ENCODE peak calls at places on chromosomes 1 and 21, in seven cellular contexts. G is activated CD4-positive, alpha-beta T cell treated with anti-CD3 and anti-CD28 coated beads for 24 hours; U is stimulated activated CD4-positive, alpha-beta T cell treated with anti-CD3 and anti-CD28 coated beads, TNF-alpha, amount 100 ng/mL, for 24 hours; I is T-helper 1 cell; H is MCF 10A; V is T-cell; M is fibroblast of pulmonary artery. Q is an unnamed sample.

GRCh38 chr1:66552829-66553228 is 18.9 kb downstream of the SGIP1 start:
- DNase-seq in G (no peak), U (no peak), I (no peak), H (no peak), V (no peak), M (peak), Q (no peak)

GRCh38 chr1:173648880-173649605 is 13.9 kb downstream of the TEX50 start:
- DNase-seq in G (no peak), U (no peak), I (no peak), H (no peak), V (no peak), M (no peak), Q (no peak)

GRCh38 chr1:22835920-22836319 is 125.3 kb downstream of the EPHB2 start:
- DNase-seq in G (no peak), U (no peak), I (no peak), H (no peak), V (no peak), M (no peak), Q (no peak)

GRCh38 chr1:96329121-96329520 is 392.5 kb upstream of the PTBP2 start:
- DNase-seq in G (no peak), U (no peak), I (no peak), H (no peak), V (no peak), M (peak), Q (no peak)

GRCh38 chr1:50980505-50980904 is 10.5 kb downstream of the CDKN2C start:
- DNase-seq in G (no peak), U (no peak), I (no peak), H (no peak), V (no peak), M (no peak), Q (no peak)

GRCh38 chr1:93591833-93592635 is 89.6 kb downstream of the BCAR3 start:
- DNase-seq in G (no peak), U (no peak), I (no peak), H (peak), V (peak), M (no peak), Q (no peak)

GRCh38 chr1:214018605-214019268 is 31.0 kb downstream of the PROX1 start:
- DNase-seq in G (no peak), U (no peak), I (no peak), H (no peak), V (no peak), M (no peak), Q (no peak)

GRCh38 chr1:184497962-184498723 is 111.3 kb downstream of the C1orf21 start:
- DNase-seq in G (no peak), U (no peak), I (no peak), H (peak), V (no peak), M (no peak), Q (no peak)

GRCh38 chr1:78839704-78840277 is 166.7 kb downstream of the ADGRL4 start:
- DNase-seq in G (peak), U (no peak), I (no peak), H (peak), V (no peak), M (peak), Q (no peak)

GRCh38 chr21:25283720-25284119 is 323.6 kb downstream of the MRPL39 start:
- DNase-seq in G (peak), U (no peak), I (no peak), H (peak), V (no peak), M (peak), Q (no peak)

GRCh38 chr21:44960141-44961092 is 20.6 kb downstream of the SLX9 start:
- DNase-seq in G (no peak), U (no peak), I (no peak), H (no peak), V (no peak), M (no peak), Q (no peak)

GRCh38 chr1:6222644-6223043 is 13.1 kb downstream of the ICMT start:
- DNase-seq in G (no peak), U (no peak), I (no peak), H (peak), V (no peak), M (peak), Q (no peak)

GRCh38 chr1:24216254-24216653 is 29.2 kb upstream of the IFNLR1 start:
- DNase-seq in G (no peak), U (no peak), I (no peak), H (peak), V (no peak), M (no peak), Q (no peak)

GRCh38 chr1:55632058-55632457 is 416.9 kb upstream of the USP24 start:
- DNase-seq in G (no peak), U (no peak), I (no peak), H (peak), V (no peak), M (peak), Q (no peak)

GRCh38 chr1:163056832-163057231 is 12.3 kb upstream of the RGS4 start:
- DNase-seq in G (no peak), U (no peak), I (no peak), H (peak), V (no peak), M (peak), Q (no peak)

GRCh38 chr21:42991992-42992740 is 17.8 kb downstream of the PKNOX1 start:
- DNase-seq in G (no peak), U (no peak), I (no peak), H (peak), V (no peak), M (peak), Q (no peak)

GRCh38 chr1:11833900-11834299 is 13.7 kb downstream of the NPPA start:
- DNase-seq in G (no peak), U (no peak), I (no peak), H (no peak), V (no peak), M (no peak), Q (no peak)

GRCh38 chr1:91864017-91864700 is 21.8 kb downstream of the TGFBR3 start:
- DNase-seq in G (no peak), U (no peak), I (no peak), H (peak), V (no peak), M (peak), Q (no peak)

GRCh38 chr1:45924736-45925135 is 121.3 kb downstream of the MAST2 start:
- DNase-seq in G (no peak), U (no peak), I (no peak), H (no peak), V (no peak), M (peak), Q (no peak)

GRCh38 chr21:32246571-32246970 is 32.3 kb downstream of the MIS18A start:
- DNase-seq in G (no peak), U (no peak), I (no peak), H (no peak), V (no peak), M (no peak), Q (no peak)

GRCh38 chr1:56469640-56470371 is 109.6 kb downstream of the PLPP3 start:
- DNase-seq in G (no peak), U (no peak), I (no peak), H (peak), V (no peak), M (peak), Q (no peak)

GRCh38 chr1:1129309-1129708 is 13.4 kb upstream of the C1orf159 start:
- DNase-seq in G (no peak), U (no peak), I (no peak), H (no peak), V (no peak), M (no peak), Q (no peak)

GRCh38 chr1:47630346-47630745 is 192.5 kb downstream of the FOXD2 start:
- DNase-seq in G (no peak), U (no peak), I (no peak), H (no peak), V (no peak), M (no peak), Q (no peak)

GRCh38 chr1:156221986-156222692 is 9.3 kb downstream of the PMF1 start:
- DNase-seq in G (no peak), U (no peak), I (no peak), H (no peak), V (no peak), M (no peak), Q (no peak)

GRCh38 chr1:25744140-25744581 is 55.8 kb upstream of the SELENON start:
- DNase-seq in G (no peak), U (no peak), I (no peak), H (peak), V (no peak), M (peak), Q (no peak)

GRCh38 chr1:172638885-172639831 is 19.7 kb upstream of the FASLG start:
- DNase-seq in G (peak), U (peak), I (peak), H (peak), V (peak), M (peak), Q (peak)

GRCh38 chr1:200526709-200527612 is 93.6 kb downstream of the KIF14 start:
- DNase-seq in G (no peak), U (no peak), I (no peak), H (no peak), V (no peak), M (no peak), Q (no peak)

GRCh38 chr21:45562965-45563364 is 20.7 kb upstream of the SLC19A1 start:
- DNase-seq in G (no peak), U (no peak), I (no peak), H (no peak), V (no peak), M (peak), Q (no peak)

GRCh38 chr1:230977781-230978490 is 725 bp downstream of the TTC13 start:
- DNase-seq in G (no peak), U (peak), I (no peak), H (peak), V (peak), M (peak), Q (peak)

GRCh38 chr1:116763787-116764465 is 9.7 kb downstream of the CD2 start:
- DNase-seq in G (peak), U (no peak), I (no peak), H (peak), V (no peak), M (peak), Q (peak)

GRCh38 chr21:43585924-43586411 is 73.3 kb downstream of the HSF2BP start:
- DNase-seq in G (no peak), U (no peak), I (no peak), H (peak), V (no peak), M (peak), Q (no peak)

GRCh38 chr1:41383094-41383852 is 22.0 kb downstream of the FOXO6 start:
- DNase-seq in G (peak), U (no peak), I (no peak), H (no peak), V (peak), M (peak), Q (no peak)

GRCh38 chr1:231264642-231265041 is 23.6 kb downstream of the GNPAT start:
- DNase-seq in G (no peak), U (no peak), I (no peak), H (no peak), V (no peak), M (no peak), Q (no peak)

GRCh38 chr1:15703562-15703961 is 19.4 kb downstream of the PLEKHM2 start:
- DNase-seq in G (no peak), U (no peak), I (no peak), H (peak), V (no peak), M (peak), Q (no peak)

GRCh38 chr1:19483261-19483660 is 2.1 kb downstream of the CAPZB start:
- DNase-seq in G (no peak), U (no peak), I (no peak), H (no peak), V (no peak), M (no peak), Q (no peak)

GRCh38 chr21:42362700-42363099 is 3.6 kb downstream of the TFF1 start:
- DNase-seq in G (no peak), U (no peak), I (no peak), H (no peak), V (no peak), M (no peak), Q (no peak)

GRCh38 chr21:44718571-44718970 is 7.2 kb upstream of the TSPEAR start:
- DNase-seq in G (no peak), U (no peak), I (no peak), H (no peak), V (no peak), M (no peak), Q (no peak)

GRCh38 chr1:24828887-24829192 is 83.6 kb downstream of the CLIC4 start:
- DNase-seq in G (no peak), U (no peak), I (no peak), H (no peak), V (no peak), M (no peak), Q (no peak)

GRCh38 chr1:244273845-244274619 is 177.7 kb downstream of the ADSS2 start:
- DNase-seq in G (peak), U (no peak), I (no peak), H (peak), V (no peak), M (peak), Q (no peak)